ENCODE peak calls at places on chromosomes 5 and 9, in seven cellular contexts. V is uterus; Y is CD8-positive, alpha-beta T cell; J is AG04450; S is NB4; M is retinal pigment epithelial cell; K is foreskin fibroblast. W is an unnamed sample.

GRCh38 chr5:167916706-167917105 is 374.7 kb upstream of the WWC1 start:
- DNase-seq in V (no peak), Y (no peak), J (peak), S (no peak), M (no peak), K (no peak), W (no peak)

GRCh38 chr5:172562443-172562842 is 78.6 kb upstream of the NEURL1B start:
- DNase-seq in V (no peak), Y (no peak), J (no peak), S (no peak), M (no peak), K (no peak), W (no peak)

GRCh38 chr5:4027335-4027734 is 431.7 kb downstream of the IRX1 start:
- DNase-seq in V (no peak), Y (no peak), J (no peak), S (no peak), M (no peak), K (no peak), W (no peak)

GRCh38 chr5:128038641-128039040 is 44.9 kb upstream of the SLC12A2 start:
- DNase-seq in V (no peak), Y (no peak), J (peak), S (peak), M (peak), K (no peak), W (no peak)

GRCh38 chr5:155471027-155471426 is 457.5 kb downstream of the KIF4B start:
- DNase-seq in V (no peak), Y (no peak), J (no peak), S (no peak), M (no peak), K (no peak), W (no peak)

GRCh38 chr5:152107225-152107624 is 182.6 kb upstream of the GLRA1 start:
- DNase-seq in V (no peak), Y (no peak), J (no peak), S (no peak), M (no peak), K (no peak), W (no peak)

GRCh38 chr5:142881076-142881466 is 110.9 kb downstream of the ARHGAP26 start:
- DNase-seq in V (no peak), Y (no peak), J (peak), S (peak), M (no peak), K (peak), W (peak)

GRCh38 chr5:172533399-172534228 is 79.3 kb upstream of the SH3PXD2B start:
- DNase-seq in V (no peak), Y (no peak), J (no peak), S (no peak), M (no peak), K (no peak), W (peak)

GRCh38 chr5:33370135-33370472 is 70.7 kb upstream of the TARS1 start:
- DNase-seq in V (no peak), Y (no peak), J (peak), S (peak), M (peak), K (peak), W (no peak)

GRCh38 chr5:177232358-177232757 is 71.2 kb downstream of the RAB24 start:
- DNase-seq in V (no peak), Y (no peak), J (no peak), S (no peak), M (no peak), K (no peak), W (no peak)

DNA sequence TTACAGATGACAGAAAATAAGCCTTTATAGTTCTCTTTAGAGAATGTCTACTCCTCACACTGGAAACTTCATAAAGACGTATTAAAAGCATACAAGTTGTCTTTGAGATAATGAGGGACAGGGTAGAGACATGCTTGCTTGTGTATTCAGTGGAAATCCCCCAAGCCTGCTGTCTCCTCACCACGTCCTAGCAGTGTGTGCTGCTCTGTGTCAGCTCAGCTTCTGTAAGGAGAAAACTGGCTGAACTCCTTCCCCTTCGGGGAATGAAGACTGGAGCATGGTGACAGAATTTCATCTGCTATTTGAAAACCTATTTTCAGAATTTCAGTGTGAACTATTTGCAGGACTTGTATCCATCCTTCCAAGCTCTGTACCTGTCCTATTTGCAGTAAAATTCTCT is 9.4 kb downstream of the OR2V2 start:
- DNase-seq in V (no peak), Y (no peak), J (no peak), S (no peak), M (no peak), K (no peak), W (peak)
- H3K4me3 ChIP-seq in V (no peak), Y (no peak), J (no peak), S (no peak), M (no peak), K (no peak), W (no peak)

DNA sequence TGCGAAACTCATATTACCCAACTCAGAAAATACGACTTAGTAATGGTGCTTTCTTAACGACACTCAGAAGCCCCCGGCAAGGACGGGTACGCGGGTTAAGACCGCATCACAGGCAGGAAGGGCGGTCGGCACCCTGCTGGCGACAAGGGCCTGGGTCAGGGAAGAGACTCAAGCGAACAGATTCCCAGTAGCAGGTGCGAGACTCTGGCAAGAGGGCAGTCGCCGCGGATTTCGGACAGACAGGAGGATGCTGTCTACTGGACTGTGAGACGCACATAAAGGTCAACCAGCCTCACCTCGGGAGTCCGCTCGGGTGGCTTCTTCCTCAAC is 398 bp downstream of the RAPGEF6 start:
- DNase-seq in V (no peak), Y (peak), J (no peak), S (peak), M (no peak), K (no peak), W (peak)
- TF ChIP-seq CTCF in V (no peak), Y (no peak), J (no peak), S (no peak), M (peak), K (no peak), W (peak)

GRCh38 chr9:124721109-124721850 is 49.8 kb downstream of the NR6A1 start:
- DNase-seq in V (no peak), Y (no peak), J (no peak), S (no peak), M (no peak), K (no peak), W (no peak)
- H3K4me3 ChIP-seq in V (no peak), Y (no peak), J (no peak), S (no peak), M (no peak), K (no peak), W (no peak)

GRCh38 chr5:149151717-149152116 is 10.4 kb downstream of the ABLIM3 start:
- DNase-seq in V (no peak), Y (no peak), J (no peak), S (no peak), M (no peak), K (no peak), W (no peak)
- TF ChIP-seq CTCF in V (no peak), Y (no peak), J (peak), S (peak), M (peak), K (peak), W (no peak)

DNA sequence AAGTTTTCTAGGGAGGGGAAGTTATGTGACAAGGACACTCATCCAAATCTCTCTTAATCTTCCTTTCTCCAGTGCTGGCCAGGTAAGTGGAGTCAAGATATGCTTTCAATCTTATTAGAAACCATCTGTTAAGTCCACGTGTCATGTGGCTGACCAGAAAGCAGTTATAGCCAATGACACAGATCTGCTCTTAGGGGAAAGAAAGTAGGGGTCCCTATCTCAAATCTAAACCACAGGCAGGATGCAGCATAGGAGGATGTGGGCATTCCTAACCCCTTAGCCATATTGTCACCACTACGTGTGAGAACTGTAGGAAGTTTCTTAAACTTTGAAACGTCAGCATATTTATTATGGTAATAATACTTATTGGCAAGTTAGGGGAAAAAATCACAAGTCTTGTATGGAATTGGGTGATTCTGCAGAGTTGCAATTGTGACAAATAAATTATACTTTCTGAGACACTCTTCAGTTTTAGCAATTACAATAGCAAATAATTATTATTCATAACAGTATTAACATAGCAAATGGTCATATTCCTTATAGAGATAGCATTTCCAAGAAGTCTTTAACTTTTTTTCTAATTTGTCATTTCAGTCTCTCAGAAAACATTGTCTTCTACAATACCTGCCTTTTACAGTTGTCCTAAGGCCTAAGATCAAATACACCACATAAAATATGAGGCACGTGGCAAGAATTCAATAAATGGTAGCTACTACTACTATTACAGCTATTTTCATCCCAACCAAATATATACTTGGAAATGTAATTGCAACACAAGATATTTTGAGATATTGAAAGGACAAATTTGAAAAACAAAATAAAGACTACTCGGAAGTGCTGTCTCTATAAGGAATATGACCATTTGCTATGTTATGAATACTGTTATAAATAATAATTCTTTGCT is 236.9 kb downstream of the PDE4D start:
- DNase-seq in V (no peak), Y (no peak), J (no peak), S (peak), M (no peak), K (no peak), W (peak)
- H3K4me3 ChIP-seq in V (no peak), Y (no peak), J (no peak), S (no peak), M (no peak), K (no peak), W (no peak)

GRCh38 chr5:37248970-37249819 is at the start of gene CPLANE1:
- DNase-seq in V (peak), Y (peak), J (peak), S (peak), M (peak), K (peak), W (peak)
- TF ChIP-seq CTCF in V (no peak), Y (no peak), J (no peak), S (peak), M (no peak), K (no peak), W (no peak)

DNA sequence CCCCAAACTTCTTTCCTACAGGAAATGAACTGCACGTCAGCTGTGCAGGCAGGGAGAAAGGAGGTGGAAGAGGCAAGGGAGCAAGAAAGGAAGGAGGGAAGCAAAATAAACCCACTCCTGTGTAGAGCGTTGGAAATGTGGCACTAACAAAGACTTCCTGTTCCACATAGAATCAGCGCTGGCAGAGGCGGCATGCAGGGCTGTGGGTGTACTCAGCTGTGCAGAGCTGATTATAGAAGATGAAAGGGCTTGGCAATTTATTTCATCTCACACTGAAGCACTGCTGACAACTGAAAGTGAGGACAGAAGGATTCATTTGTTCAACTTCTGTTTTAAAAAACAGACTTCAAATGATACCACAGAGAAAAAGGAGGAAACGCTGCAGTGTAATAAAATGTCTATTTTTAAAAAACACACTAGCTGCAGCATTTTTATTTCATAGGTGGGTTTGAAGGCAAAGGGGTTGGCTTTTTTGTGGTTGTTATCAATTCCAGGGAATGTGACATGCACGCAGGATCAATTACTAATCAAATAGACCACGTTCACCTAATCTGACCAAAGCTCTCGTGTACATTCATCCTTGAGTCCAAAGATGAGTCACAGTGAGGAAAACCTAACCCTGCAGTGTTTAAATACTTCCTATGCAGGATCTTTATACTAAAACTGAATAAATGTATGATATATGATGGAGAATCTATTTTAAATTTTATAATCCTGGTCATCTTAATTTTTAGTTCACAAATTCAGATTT is 583.5 kb downstream of the ZNF608 start:
- DNase-seq in V (no peak), Y (no peak), J (no peak), S (peak), M (no peak), K (peak), W (peak)
- H3K4me3 ChIP-seq in V (no peak), Y (no peak), J (peak), S (no peak), M (no peak), K (no peak), W (no peak)